ENCODE peak calls at places on chromosome 20, in six cellular contexts. One of them, this sample, is unnamed.
A peak's percentile ranks its signal among the peaks of the same experiment; 100 is the strongest.

GRCh38 chr20:51567622-51568021 is 25.1 kb upstream of the NFATC2 start:
- DNase-seq in Calu3: no peak
- DNase-seq in GM03348: no peak
- DNase-seq in GM12864: no peak
- DNase-seq in PC-9: no peak
- DNase-seq in putamen: no peak
- DNase-seq in this sample: no peak

GRCh38 chr20:3687655-3688054 is 5.8 kb upstream of the ADAM33 start:
- DNase-seq in PC-9: no peak
- DNase-seq in Calu3: no peak
- DNase-seq in GM12864: no peak
- DNase-seq in putamen: no peak
- DNase-seq in GM03348: peak; percentile 86
- DNase-seq in this sample: peak; percentile 35

GRCh38 chr20:46549188-46549967 is 1.1 kb downstream of the OCSTAMP start:
- DNase-seq in GM12864: no peak
- DNase-seq in GM03348: no peak
- DNase-seq in PC-9: no peak
- DNase-seq in putamen: no peak
- DNase-seq in Calu3: no peak
- DNase-seq in this sample: no peak

GRCh38 chr20:63418617-63419016 is 53.8 kb downstream of the KCNQ2 start:
- DNase-seq in PC-9: no peak
- DNase-seq in GM03348: no peak
- DNase-seq in Calu3: no peak
- DNase-seq in GM12864: no peak
- DNase-seq in putamen: no peak
- DNase-seq in this sample: no peak

GRCh38 chr20:10466855-10467254 is 31.8 kb downstream of the SLX4IP start:
- DNase-seq in GM03348: no peak
- DNase-seq in GM12864: no peak
- DNase-seq in putamen: no peak
- DNase-seq in PC-9: no peak
- DNase-seq in Calu3: no peak
- DNase-seq in this sample: no peak

GRCh38 chr20:23147964-23148720 is 62.0 kb upstream of the CD93 start:
- DNase-seq in putamen: no peak
- DNase-seq in Calu3: peak; percentile 18
- DNase-seq in GM12864: peak; percentile 40
- DNase-seq in PC-9: peak; percentile 60
- DNase-seq in GM03348: peak; percentile 67
- DNase-seq in this sample: peak; percentile 94

GRCh38 chr20:21339499-21339898 is 36.4 kb downstream of the XRN2 start:
- DNase-seq in GM12864: no peak
- DNase-seq in PC-9: no peak
- DNase-seq in GM03348: no peak
- DNase-seq in putamen: no peak
- DNase-seq in Calu3: no peak
- DNase-seq in this sample: no peak

GRCh38 chr20:47796952-47797351 is 11.7 kb upstream of the SULF2 start:
- DNase-seq in Calu3: no peak
- DNase-seq in PC-9: no peak
- DNase-seq in GM12864: no peak
- DNase-seq in GM03348: no peak
- DNase-seq in putamen: no peak
- DNase-seq in this sample: no peak

GRCh38 chr20:35277127-35277526 is 795 bp downstream of the MMP24OS start:
- DNase-seq in Calu3: no peak
- DNase-seq in GM12864: no peak
- DNase-seq in putamen: no peak
- DNase-seq in PC-9: no peak
- DNase-seq in GM03348: no peak
- DNase-seq in this sample: no peak

GRCh38 chr20:44646641-44647274 is 4.7 kb downstream of the ADA start:
- DNase-seq in PC-9: no peak
- DNase-seq in GM03348: peak; percentile 30
- DNase-seq in GM12864: peak; percentile 97
- DNase-seq in Calu3: no peak
- DNase-seq in putamen: no peak
- DNase-seq in this sample: peak; percentile 51

GRCh38 chr20:43936805-43937204 is 22.2 kb downstream of the TOX2 start:
- DNase-seq in PC-9: no peak
- DNase-seq in putamen: no peak
- DNase-seq in Calu3: no peak
- DNase-seq in GM12864: no peak
- DNase-seq in GM03348: no peak
- DNase-seq in this sample: no peak

GRCh38 chr20:50371878-50372769 is 138.1 kb upstream of the PTPN1 start:
- DNase-seq in Calu3: no peak
- DNase-seq in GM12864: no peak
- DNase-seq in PC-9: peak; percentile 45
- DNase-seq in GM03348: no peak
- DNase-seq in putamen: no peak
- DNase-seq in this sample: no peak

GRCh38 chr20:62622877-62623487 is 19.3 kb upstream of the SLCO4A1 start:
- DNase-seq in Calu3: no peak
- DNase-seq in putamen: no peak
- DNase-seq in GM03348: no peak
- DNase-seq in PC-9: peak; percentile 65
- DNase-seq in GM12864: no peak
- DNase-seq in this sample: no peak

GRCh38 chr20:51341581-51341980 is 200.9 kb downstream of the NFATC2 start:
- DNase-seq in GM03348: peak; percentile 20
- DNase-seq in PC-9: no peak
- DNase-seq in GM12864: no peak
- DNase-seq in Calu3: no peak
- DNase-seq in putamen: no peak
- DNase-seq in this sample: no peak

GRCh38 chr20:43726811-43727338 is at the start of gene GTSF1L:
- DNase-seq in GM12864: no peak
- DNase-seq in PC-9: peak; percentile 29
- DNase-seq in putamen: no peak
- DNase-seq in Calu3: no peak
- DNase-seq in GM03348: no peak
- DNase-seq in this sample: peak; percentile 90

GRCh38 chr20:43963233-43963632 is 48.6 kb downstream of the TOX2 start:
- DNase-seq in putamen: no peak
- DNase-seq in GM12864: no peak
- DNase-seq in Calu3: no peak
- DNase-seq in PC-9: no peak
- DNase-seq in GM03348: no peak
- DNase-seq in this sample: no peak

GRCh38 chr20:24820345-24820744 is 128.7 kb upstream of the CST7 start:
- DNase-seq in Calu3: no peak
- DNase-seq in GM03348: no peak
- DNase-seq in PC-9: no peak
- DNase-seq in GM12864: no peak
- DNase-seq in putamen: no peak
- DNase-seq in this sample: no peak

GRCh38 chr20:31801511-31801910 is 17.6 kb upstream of the MYLK2 start:
- DNase-seq in Calu3: no peak
- DNase-seq in GM03348: no peak
- DNase-seq in GM12864: no peak
- DNase-seq in PC-9: no peak
- DNase-seq in putamen: no peak
- DNase-seq in this sample: no peak

This sample was measured in PC-3.